ENCODE peak calls at places on chromosomes 13 and 19, in four cellular contexts. R is bronchial epithelial cell, D is AG09309, Y is ovary. E is an unnamed sample.

GRCh38 chr19:4678881-4679379 is 8.8 kb upstream of the MYDGF start:
- DNase-seq in R (no peak), D (no peak), Y (peak; percentile 72), E (no peak)

GRCh38 chr13:83085186-83085900 is 796.9 kb downstream of the SLITRK1 start:
- DNase-seq in R (no peak), D (peak; percentile 27), Y (no peak), E (no peak)

GRCh38 chr19:2261438-2262172 is 5.4 kb upstream of the JSRP1 start:
- DNase-seq in R (no peak), D (no peak), Y (no peak), E (no peak)

GRCh38 chr19:38543286-38543806 is 74.4 kb downstream of the MAP4K1 start:
- DNase-seq in R (no peak), D (no peak), Y (no peak), E (no peak)

GRCh38 chr13:23790591-23791170 is 98.5 kb downstream of the MIPEP start:
- DNase-seq in R (no peak), D (peak; percentile 91), Y (no peak), E (no peak)

GRCh38 chr13:76852991-76853390 is 33.2 kb downstream of the KCTD12 start:
- DNase-seq in R (peak; percentile 94), D (no peak), Y (no peak), E (no peak)

GRCh38 chr19:33273881-33274662 is 28.3 kb downstream of the CEBPA start:
- DNase-seq in R (peak; percentile 79), D (peak; percentile 92), Y (no peak), E (peak; percentile 34)

GRCh38 chr13:92500192-92500591 is 726.4 kb upstream of the GPC6 start:
- DNase-seq in R (no peak), D (no peak), Y (no peak), E (no peak)

GRCh38 chr19:1518471-1518870 is 5.4 kb upstream of the PLK5 start:
- DNase-seq in R (no peak), D (no peak), Y (no peak), E (no peak)

GRCh38 chr13:99911069-99911964 is 60.2 kb downstream of the ZIC5 start:
- DNase-seq in R (no peak), D (no peak), Y (no peak), E (no peak)

GRCh38 chr19:28296506-28296905 is 916.4 kb downstream of the UQCRFS1 start:
- DNase-seq in R (no peak), D (peak; percentile 72), Y (no peak), E (no peak)

GRCh38 chr13:67736646-67737420 is 506.7 kb upstream of the PCDH9 start:
- DNase-seq in R (no peak), D (no peak), Y (no peak), E (peak; percentile 37)

GRCh38 chr13:88643233-88643632 is 972.1 kb downstream of the SLITRK5 start:
- DNase-seq in R (no peak), D (no peak), Y (no peak), E (no peak)

GRCh38 chr13:43662976-43663375 is 123.8 kb downstream of the ENOX1 start:
- DNase-seq in R (no peak), D (no peak), Y (no peak), E (no peak)

GRCh38 chr13:109998808-109999528 is 212.6 kb upstream of the IRS2 start:
- DNase-seq in R (peak; percentile 98), D (peak; percentile 73), Y (no peak), E (peak; percentile 72)

GRCh38 chr19:45172173-45172572 is 5.9 kb downstream of the TRAPPC6A start:
- DNase-seq in R (no peak), D (no peak), Y (no peak), E (no peak)

GRCh38 chr19:8571006-8571411 is 6.2 kb downstream of the MYO1F start:
- DNase-seq in R (peak; percentile 2), D (no peak), Y (no peak), E (no peak)

GRCh38 chr19:5023128-5023571 is 54.2 kb downstream of the KDM4B start:
- DNase-seq in R (no peak), D (no peak), Y (no peak), E (no peak)

GRCh38 chr19:1486720-1487575 is 3.2 kb downstream of the PCSK4 start:
- DNase-seq in R (no peak), D (no peak), Y (peak; percentile 21), E (no peak)

GRCh38 chr13:92976657-92977056 is 249.9 kb upstream of the GPC6 start:
- DNase-seq in R (no peak), D (no peak), Y (no peak), E (no peak)

GRCh38 chr13:80215368-80215767 is 125.6 kb downstream of the SPRY2 start:
- DNase-seq in R (peak; percentile 79), D (no peak), Y (no peak), E (peak; percentile 63)

GRCh38 chr19:33872445-33873320 is 76.0 kb downstream of the KCTD15 start:
- DNase-seq in R (peak; percentile 76), D (no peak), Y (no peak), E (no peak)

GRCh38 chr19:44792286-44792685 is 14.6 kb downstream of the CBLC start:
- DNase-seq in R (no peak), D (no peak), Y (no peak), E (no peak)

GRCh38 chr19:50518091-50519005 is 4.6 kb upstream of the ASPDH start:
- DNase-seq in R (no peak), D (no peak), Y (no peak), E (no peak)

GRCh38 chr19:17090501-17091074 is 15.0 kb downstream of the MYO9B start:
- DNase-seq in R (peak; percentile 24), D (no peak), Y (no peak), E (no peak)

GRCh38 chr13:77184455-77184854 is 142.4 kb downstream of the MYCBP2 start:
- DNase-seq in R (peak; percentile 80), D (no peak), Y (no peak), E (no peak)

GRCh38 chr13:40063278-40063698 is 407.8 kb downstream of the COG6 start:
- DNase-seq in R (no peak), D (no peak), Y (no peak), E (no peak)

GRCh38 chr19:21922276-21922675 is 86.3 kb upstream of the ZNF43 start:
- DNase-seq in R (no peak), D (no peak), Y (no peak), E (no peak)

GRCh38 chr13:111345682-111346081 is 25.2 kb downstream of the TEX29 start:
- DNase-seq in R (no peak), D (no peak), Y (no peak), E (no peak)

GRCh38 chr19:16076958-16077611 is 790 bp downstream of the TPM4 start:
- DNase-seq in R (no peak), D (no peak), Y (peak; percentile 71), E (no peak)

GRCh38 chr19:2617393-2618165 is 84.9 kb downstream of the GNG7 start:
- DNase-seq in R (no peak), D (no peak), Y (no peak), E (no peak)

GRCh38 chr19:10402441-10403038 is 802 bp downstream of the CDC37 start:
- DNase-seq in R (no peak), D (no peak), Y (no peak), E (no peak)

E was measured in AG04450.